ENCODE peak calls at places on chromosomes 5 and 9, in four cellular contexts. One of them, this sample, is unnamed.
A peak's percentile ranks its signal among the peaks of the same experiment; 100 is the strongest.

GRCh38 chr5:95273956-95274520 is 10.9 kb downstream of the MCTP1 start:
- DNase-seq in body of pancreas: no peak
- DNase-seq in right lobe of liver: no peak
- DNase-seq in BE2C: no peak
- DNase-seq in this sample: no peak

GRCh38 chr9:100473271-100474081 is 527 bp downstream of the TMEFF1 start:
- DNase-seq in BE2C: peak; percentile 63
- DNase-seq in body of pancreas: peak; percentile 26
- DNase-seq in right lobe of liver: peak; percentile 54
- DNase-seq in this sample: peak; percentile 38

GRCh38 chr5:67773439-67773988 is 442.0 kb upstream of the PIK3R1 start:
- DNase-seq in right lobe of liver: no peak
- DNase-seq in body of pancreas: peak; percentile 39
- DNase-seq in BE2C: no peak
- DNase-seq in this sample: no peak

GRCh38 chr5:33806736-33807442 is 84.9 kb downstream of the ADAMTS12 start:
- DNase-seq in BE2C: peak; percentile 14
- DNase-seq in body of pancreas: peak; percentile 7
- DNase-seq in right lobe of liver: no peak
- DNase-seq in this sample: no peak

GRCh38 chr5:148850836-148851235 is 24.4 kb downstream of the ADRB2 start:
- DNase-seq in right lobe of liver: no peak
- DNase-seq in body of pancreas: no peak
- DNase-seq in BE2C: no peak
- DNase-seq in this sample: no peak

GRCh38 chr5:10913846-10914245 is 152.8 kb upstream of the DAP start:
- DNase-seq in BE2C: no peak
- DNase-seq in right lobe of liver: no peak
- DNase-seq in body of pancreas: peak; percentile 28
- DNase-seq in this sample: no peak

GRCh38 chr5:16721151-16722102 is 104.6 kb upstream of the RETREG1 start:
- DNase-seq in BE2C: no peak
- DNase-seq in body of pancreas: peak; percentile 69
- DNase-seq in right lobe of liver: no peak
- DNase-seq in this sample: no peak

GRCh38 chr9:65400886-65401285 is 115.9 kb upstream of the FOXD4L5 start:
- DNase-seq in right lobe of liver: peak; percentile 26
- DNase-seq in BE2C: no peak
- DNase-seq in body of pancreas: no peak
- DNase-seq in this sample: no peak

GRCh38 chr9:14209399-14209990 is 104.4 kb downstream of the NFIB start:
- DNase-seq in body of pancreas: peak; percentile 42
- DNase-seq in right lobe of liver: no peak
- DNase-seq in BE2C: peak; percentile 31
- DNase-seq in this sample: no peak

GRCh38 chr5:107415762-107416161 is 255.0 kb downstream of the EFNA5 start:
- DNase-seq in BE2C: no peak
- DNase-seq in right lobe of liver: no peak
- DNase-seq in body of pancreas: no peak
- DNase-seq in this sample: no peak
- TF ChIP-seq CTCF in BE2C: no peak
- TF ChIP-seq CTCF in right lobe of liver: no peak
- TF ChIP-seq CTCF in body of pancreas: no peak
- TF ChIP-seq CTCF in this sample: no peak

GRCh38 chr9:86116425-86116824 is 17.1 kb upstream of the GOLM1 start:
- DNase-seq in BE2C: no peak
- DNase-seq in right lobe of liver: no peak
- DNase-seq in body of pancreas: no peak
- DNase-seq in this sample: no peak

GRCh38 chr9:86119457-86119856 is 20.1 kb upstream of the GOLM1 start:
- DNase-seq in BE2C: no peak
- DNase-seq in right lobe of liver: no peak
- DNase-seq in body of pancreas: no peak
- DNase-seq in this sample: no peak

GRCh38 chr9:86126998-86127972 is 27.9 kb upstream of the GOLM1 start:
- DNase-seq in body of pancreas: peak; percentile 98
- DNase-seq in BE2C: peak; percentile 76
- DNase-seq in right lobe of liver: peak; percentile 84
- DNase-seq in this sample: peak; percentile 62

DNA sequence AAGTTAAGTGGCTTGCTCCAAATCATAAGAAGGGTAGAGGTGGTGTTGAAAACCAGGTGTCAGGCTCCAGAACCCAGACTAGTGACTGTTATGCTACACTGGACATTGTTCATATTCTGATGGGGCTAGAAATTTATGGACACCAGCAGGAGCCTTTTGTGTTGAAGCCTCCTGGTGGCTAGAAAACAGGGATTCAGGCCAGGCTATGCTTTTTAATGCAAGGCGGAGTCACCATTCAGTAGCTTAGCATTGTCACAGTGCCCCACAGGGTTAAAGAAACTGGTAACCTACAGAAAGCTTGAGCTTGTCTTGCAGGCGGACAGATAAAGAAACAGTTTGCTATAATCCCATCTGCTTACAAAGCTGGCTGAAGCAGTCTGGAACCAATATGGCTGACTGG is 23.0 kb upstream of the GOLM1 start:
- DNase-seq in BE2C: no peak
- DNase-seq in body of pancreas: no peak
- DNase-seq in right lobe of liver: no peak
- DNase-seq in this sample: no peak
- TF ChIP-seq CTCF in BE2C: peak; percentile 35
- TF ChIP-seq CTCF in body of pancreas: no peak
- TF ChIP-seq CTCF in right lobe of liver: no peak
- TF ChIP-seq CTCF in this sample: no peak

GRCh38 chr9:24095246-24095645 is 269.2 kb upstream of the ELAVL2 start:
- DNase-seq in right lobe of liver: no peak
- DNase-seq in BE2C: no peak
- DNase-seq in body of pancreas: no peak
- DNase-seq in this sample: no peak

GRCh38 chr9:24090566-24090965 is 264.5 kb upstream of the ELAVL2 start:
- DNase-seq in right lobe of liver: no peak
- DNase-seq in body of pancreas: no peak
- DNase-seq in BE2C: no peak
- DNase-seq in this sample: no peak
- TF ChIP-seq CTCF in right lobe of liver: no peak
- TF ChIP-seq CTCF in body of pancreas: no peak
- TF ChIP-seq CTCF in BE2C: no peak
- TF ChIP-seq CTCF in this sample: peak; percentile 34

DNA sequence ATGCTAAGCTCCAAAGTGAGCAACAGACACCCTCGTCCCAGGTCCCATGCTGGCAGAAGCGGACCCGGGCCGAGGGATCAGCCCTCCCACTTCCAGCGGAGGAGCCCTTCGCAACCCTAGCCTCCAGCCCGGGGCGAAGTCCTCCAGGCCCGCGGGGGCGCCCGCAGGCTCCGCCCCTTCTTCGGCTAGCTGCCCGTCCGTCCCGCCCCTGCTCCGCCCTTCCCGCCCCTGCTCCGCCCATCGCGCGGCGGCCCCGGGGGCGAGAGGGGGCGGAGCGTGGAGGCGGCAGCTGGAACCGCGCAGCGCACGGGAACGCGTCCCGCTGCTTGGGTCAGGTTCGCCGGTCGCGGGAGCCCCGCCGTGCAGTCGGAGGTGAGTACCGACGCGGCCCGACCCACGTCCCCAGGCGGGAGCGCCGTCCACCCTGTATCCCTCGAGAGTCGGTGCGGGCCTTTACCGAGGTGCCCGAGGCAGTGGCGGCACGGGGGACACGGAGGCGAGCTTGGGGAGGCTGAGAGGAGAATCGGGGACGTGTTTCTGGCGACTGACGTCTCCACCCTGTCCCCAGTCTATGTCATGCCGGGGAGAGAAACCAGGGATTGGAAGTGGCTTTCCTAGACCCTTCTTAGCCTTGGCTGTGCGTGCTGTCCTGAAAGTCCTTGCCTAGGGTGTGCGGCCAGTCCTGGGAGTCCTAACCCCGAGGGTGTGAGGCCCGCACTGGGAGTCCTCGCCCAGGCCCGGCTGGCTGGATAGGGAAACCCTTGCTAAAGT is at the start of gene ACO1:
- DNase-seq in right lobe of liver: peak; percentile 96
- DNase-seq in body of pancreas: peak; percentile 95
- DNase-seq in BE2C: peak; percentile 92
- DNase-seq in this sample: peak; percentile 83
- TF ChIP-seq CTCF in right lobe of liver: peak; percentile 6
- TF ChIP-seq CTCF in body of pancreas: no peak
- TF ChIP-seq CTCF in BE2C: no peak
- TF ChIP-seq CTCF in this sample: no peak

GRCh38 chr9:128656416-128657343 is at the start of gene DYNC2I2:
- DNase-seq in right lobe of liver: peak; percentile 99
- DNase-seq in body of pancreas: peak; percentile 97
- DNase-seq in BE2C: peak; percentile 95
- DNase-seq in this sample: peak; percentile 93
- TF ChIP-seq CTCF in right lobe of liver: no peak
- TF ChIP-seq CTCF in body of pancreas: no peak
- TF ChIP-seq CTCF in BE2C: no peak
- TF ChIP-seq CTCF in this sample: no peak

GRCh38 chr5:167708449-167708848 is 583.0 kb upstream of the WWC1 start:
- DNase-seq in BE2C: no peak
- DNase-seq in right lobe of liver: no peak
- DNase-seq in body of pancreas: no peak
- DNase-seq in this sample: no peak
- TF ChIP-seq CTCF in BE2C: no peak
- TF ChIP-seq CTCF in right lobe of liver: no peak
- TF ChIP-seq CTCF in body of pancreas: no peak
- TF ChIP-seq CTCF in this sample: no peak

GRCh38 chr5:150596313-150596712 is 44.1 kb upstream of the SYNPO start:
- DNase-seq in right lobe of liver: no peak
- DNase-seq in body of pancreas: no peak
- DNase-seq in BE2C: no peak
- DNase-seq in this sample: no peak
- TF ChIP-seq CTCF in right lobe of liver: no peak
- TF ChIP-seq CTCF in body of pancreas: no peak
- TF ChIP-seq CTCF in BE2C: no peak
- TF ChIP-seq CTCF in this sample: no peak

GRCh38 chr9:117564839-117565238 is 139.4 kb upstream of the TLR4 start:
- DNase-seq in body of pancreas: no peak
- DNase-seq in right lobe of liver: no peak
- DNase-seq in BE2C: no peak
- DNase-seq in this sample: no peak
- TF ChIP-seq CTCF in body of pancreas: no peak
- TF ChIP-seq CTCF in right lobe of liver: no peak
- TF ChIP-seq CTCF in BE2C: no peak
- TF ChIP-seq CTCF in this sample: no peak

This sample was measured in neural crest cell.